ENCODE peak calls at places on chromosomes 13 and 19, in six cellular contexts. L is HCEC 1CT, S is lower leg skin, R is body of pancreas, N is brain microvascular endothelial cell, K is memory B cell. O is an unnamed sample.

GRCh38 chr19:31339405-31339804 is 9.8 kb downstream of the TSHZ3 start:
- DNase-seq in N (no peak), K (no peak), L (no peak), S (no peak), R (no peak), O (no peak)

GRCh38 chr13:38498271-38498670 is 148.6 kb downstream of the UFM1 start:
- DNase-seq in S (no peak), N (no peak), R (no peak), K (no peak), L (no peak), O (no peak)

GRCh38 chr13:25819856-25820530 is 231.8 kb downstream of the SHISA2 start:
- DNase-seq in N (no peak), R (no peak), K (no peak), S (no peak), L (no peak), O (no peak)

GRCh38 chr19:512548-513365 is 5.5 kb downstream of the TPGS1 start:
- DNase-seq in K (no peak), S (no peak), R (no peak), N (no peak), L (no peak), O (no peak)

GRCh38 chr19:39166571-39167391 is 30.0 kb upstream of the NCCRP1 start:
- DNase-seq in S (peak; percentile 39), L (no peak), R (peak; percentile 88), K (no peak), N (no peak), O (peak; percentile 93)

GRCh38 chr19:15511671-15512424 is 3.5 kb downstream of the CYP4F22 start:
- DNase-seq in S (no peak), L (no peak), N (no peak), K (no peak), R (no peak), O (no peak)

GRCh38 chr19:22335716-22336115 is 49.5 kb downstream of the ZNF729 start:
- DNase-seq in S (no peak), R (no peak), N (no peak), K (no peak), L (no peak), O (no peak)

GRCh38 chr19:49664171-49665070 is 1.2 kb downstream of the IRF3 start:
- DNase-seq in N (peak; percentile 74), R (peak; percentile 91), S (peak; percentile 87), L (peak; percentile 79), K (peak; percentile 80), O (peak; percentile 98)

GRCh38 chr13:90049989-90050671 is 1297.4 kb upstream of the MIR17HG start:
- DNase-seq in N (no peak), R (no peak), S (no peak), L (no peak), K (no peak), O (no peak)

GRCh38 chr13:113405481-113406300 is 41.8 kb upstream of the GRTP1 start:
- DNase-seq in R (no peak), N (no peak), K (no peak), S (no peak), L (no peak), O (no peak)

GRCh38 chr13:109602356-109602755 is 184.0 kb downstream of the IRS2 start:
- DNase-seq in N (no peak), K (no peak), R (no peak), L (no peak), S (no peak), O (no peak)

GRCh38 chr13:85080726-85081125 is 718.5 kb downstream of the SLITRK6 start:
- DNase-seq in K (no peak), R (no peak), S (no peak), N (no peak), L (no peak), O (no peak)

O was measured in left lung.